ENCODE peak calls at places on chromosome 7, in five cellular contexts. O is epithelial cell of esophagus, P is left ventricle myocardium inferior, Y is SK-N-SH, I is GM13976. F is an unnamed sample.

GRCh38 chr7:129635300-129636029 is 23.9 kb downstream of the NRF1 start:
- DNase-seq in P (peak), O (peak), I (peak), Y (peak), F (peak)

GRCh38 chr7:82183633-82184032 is 259.9 kb downstream of the CACNA2D1 start:
- DNase-seq in O (peak), P (no peak), Y (no peak), I (no peak), F (peak)

GRCh38 chr7:38198356-38198755 is 20.3 kb downstream of the STARD3NL start:
- DNase-seq in P (no peak), O (no peak), Y (no peak), I (no peak), F (no peak)

GRCh38 chr7:157412021-157412443 is 75.2 kb downstream of the DNAJB6 start:
- DNase-seq in P (peak), Y (no peak), I (no peak), O (peak), F (peak)

GRCh38 chr7:74022507-74022906 is 5.5 kb upstream of the ELN start:
- DNase-seq in Y (no peak), P (no peak), O (no peak), I (no peak), F (no peak)

GRCh38 chr7:103637080-103637479 is 191.1 kb upstream of the SLC26A5 start:
- DNase-seq in O (peak), P (no peak), I (no peak), Y (no peak), F (peak)

GRCh38 chr7:252216-252965 is 37.6 kb upstream of the FOXL3 start:
- DNase-seq in Y (no peak), O (no peak), P (no peak), I (no peak), F (no peak)

GRCh38 chr7:28375729-28376128 is 36.6 kb upstream of the CREB5 start:
- DNase-seq in P (no peak), Y (no peak), I (no peak), O (no peak), F (no peak)

GRCh38 chr7:140031364-140031763 is 31.4 kb downstream of the PARP12 start:
- DNase-seq in P (no peak), I (no peak), O (no peak), Y (peak), F (no peak)

GRCh38 chr7:66356277-66356721 is 151.2 kb downstream of the TPST1 start:
- DNase-seq in O (peak), P (no peak), Y (no peak), I (no peak), F (peak)

GRCh38 chr7:135748770-135749169 is at the start of gene FAM180A:
- DNase-seq in P (peak), Y (no peak), I (no peak), O (peak), F (no peak)

GRCh38 chr7:24401628-24402593 is 117.9 kb downstream of the NPY start:
- DNase-seq in Y (peak), P (no peak), I (peak), O (peak), F (peak)

GRCh38 chr7:157480651-157481050 is 143.8 kb downstream of the DNAJB6 start:
- DNase-seq in Y (no peak), P (no peak), I (no peak), O (no peak), F (no peak)

GRCh38 chr7:18013936-18014335 is 13.7 kb downstream of the PRPS1L1 start:
- DNase-seq in Y (no peak), P (no peak), I (no peak), O (peak), F (no peak)

GRCh38 chr7:100132697-100133137 is 6.0 kb downstream of the MBLAC1 start:
- DNase-seq in I (peak), O (peak), P (peak), Y (peak), F (peak)

GRCh38 chr7:100106633-100107032 is 5.2 kb downstream of the AP4M1 start:
- DNase-seq in Y (no peak), P (no peak), I (no peak), O (no peak), F (no peak)

GRCh38 chr7:156475666-156476065 is 164.9 kb upstream of the RNF32 start:
- DNase-seq in Y (no peak), P (no peak), I (no peak), O (no peak), F (peak)

GRCh38 chr7:54477083-54477482 is 65.1 kb upstream of the VSTM2A start:
- DNase-seq in I (no peak), P (no peak), Y (no peak), O (no peak), F (no peak)

GRCh38 chr7:157274991-157275427 is 61.8 kb upstream of the DNAJB6 start:
- DNase-seq in I (no peak), O (no peak), Y (no peak), P (no peak), F (no peak)

GRCh38 chr7:151611041-151611440 is 91.3 kb upstream of the RHEB start:
- DNase-seq in I (no peak), O (no peak), Y (no peak), P (no peak), F (no peak)

GRCh38 chr7:66399566-66399965 is 194.4 kb downstream of the TPST1 start:
- DNase-seq in P (no peak), I (no peak), O (peak), Y (no peak), F (no peak)

GRCh38 chr7:50653997-50654425 is 88.8 kb upstream of the DDC start:
- DNase-seq in Y (no peak), O (no peak), P (peak), I (no peak), F (no peak)

GRCh38 chr7:108093341-108093740 is 36.8 kb downstream of the LAMB4 start:
- DNase-seq in O (no peak), I (no peak), P (no peak), Y (no peak), F (no peak)

GRCh38 chr7:2667843-2668242 is 20.2 kb upstream of the AMZ1 start:
- DNase-seq in O (no peak), Y (no peak), P (no peak), I (no peak), F (no peak)

GRCh38 chr7:128055668-128056067 is 24.4 kb upstream of the LRRC4 start:
- DNase-seq in I (no peak), O (no peak), Y (peak), P (no peak), F (no peak)

GRCh38 chr7:80505900-80506500 is 5.9 kb downstream of the GNAT3 start:
- DNase-seq in O (no peak), Y (no peak), I (no peak), P (no peak), F (no peak)

GRCh38 chr7:80511964-80512363 is at the start of gene GNAT3:
- DNase-seq in Y (no peak), I (no peak), O (no peak), P (no peak), F (no peak)

DNA sequence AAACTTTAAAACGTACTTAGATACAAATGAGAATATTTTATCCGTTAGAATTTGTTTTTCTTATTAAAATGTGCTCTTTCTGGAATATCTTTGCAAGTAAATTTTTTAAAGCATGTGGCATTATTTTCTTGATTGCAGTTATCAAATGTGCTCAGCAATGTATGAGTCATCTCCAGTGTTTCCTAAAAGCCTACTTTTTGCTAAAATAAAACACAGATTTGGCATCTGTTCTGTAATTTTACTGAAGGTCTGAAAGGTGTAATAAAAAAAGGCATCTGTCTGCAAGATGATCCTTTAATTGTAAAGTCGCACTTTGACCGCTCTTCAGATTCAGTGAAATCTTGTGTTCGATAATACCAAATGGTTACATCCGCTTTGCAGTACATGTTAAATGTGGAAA is 3.4 kb downstream of the GNAT3 start:
- DNase-seq in O (no peak), P (no peak), I (no peak), Y (no peak), F (no peak)
- TF ChIP-seq CTCF in O (no peak), P (no peak), I (no peak), Y (no peak), F (no peak)

GRCh38 chr7:26036092-26036491 is 115.9 kb upstream of the NFE2L3 start:
- DNase-seq in I (no peak), O (no peak), Y (no peak), P (no peak), F (no peak)

GRCh38 chr7:26044320-26044719 is 107.7 kb upstream of the NFE2L3 start:
- DNase-seq in Y (no peak), P (no peak), O (no peak), I (no peak), F (no peak)

GRCh38 chr7:26038201-26038990 is 113.6 kb upstream of the NFE2L3 start:
- DNase-seq in P (no peak), O (no peak), Y (no peak), I (no peak), F (no peak)

GRCh38 chr7:26042237-26042636 is 109.8 kb upstream of the NFE2L3 start:
- DNase-seq in P (no peak), I (no peak), O (no peak), Y (no peak), F (no peak)

GRCh38 chr7:26040085-26040484 is 111.9 kb upstream of the NFE2L3 start:
- DNase-seq in P (no peak), I (no peak), O (no peak), Y (no peak), F (no peak)
- TF ChIP-seq CTCF in P (no peak), I (no peak), O (no peak), Y (no peak), F (no peak)

DNA sequence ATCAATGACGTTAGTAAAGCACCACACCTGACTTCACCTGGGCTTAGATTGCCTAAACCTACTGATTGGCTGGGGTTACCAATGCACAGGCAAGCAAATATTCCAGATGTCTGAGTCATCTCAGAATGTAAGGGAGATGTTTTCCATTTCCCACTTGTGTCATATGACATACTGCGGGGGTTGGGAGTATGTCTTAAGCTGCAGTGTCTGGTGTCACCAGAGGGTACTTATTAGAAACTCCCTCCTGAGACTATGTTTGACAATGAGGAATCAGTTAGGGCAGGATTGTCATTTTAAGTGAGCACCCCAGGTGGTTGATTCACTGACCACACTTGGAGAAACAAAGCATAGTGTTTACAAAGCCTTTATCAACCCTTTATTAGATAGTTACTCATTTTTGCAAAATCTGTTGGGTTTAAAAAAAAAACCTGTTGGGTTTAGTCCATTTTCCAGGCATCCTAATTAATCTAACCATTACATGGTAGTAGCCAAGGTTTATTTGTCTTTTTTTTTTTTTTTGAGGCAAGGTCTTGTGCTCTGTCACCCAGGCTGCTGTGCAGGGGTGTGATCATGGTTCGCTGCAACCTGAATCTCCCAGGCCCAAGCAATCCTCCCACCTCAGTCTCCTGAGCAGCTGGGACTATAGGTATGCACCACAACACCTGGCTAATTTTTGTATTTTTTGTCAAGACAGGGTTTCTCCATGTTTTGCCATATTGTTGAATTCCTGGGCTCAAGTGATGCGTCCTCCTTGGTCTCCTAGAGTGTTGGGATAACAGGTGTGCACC is 72.5 kb downstream of the CDK6 start:
- DNase-seq in O (peak), I (no peak), Y (no peak), P (no peak), F (peak)
- TF ChIP-seq CTCF in O (peak), I (no peak), Y (peak), P (no peak), F (no peak)

DNA sequence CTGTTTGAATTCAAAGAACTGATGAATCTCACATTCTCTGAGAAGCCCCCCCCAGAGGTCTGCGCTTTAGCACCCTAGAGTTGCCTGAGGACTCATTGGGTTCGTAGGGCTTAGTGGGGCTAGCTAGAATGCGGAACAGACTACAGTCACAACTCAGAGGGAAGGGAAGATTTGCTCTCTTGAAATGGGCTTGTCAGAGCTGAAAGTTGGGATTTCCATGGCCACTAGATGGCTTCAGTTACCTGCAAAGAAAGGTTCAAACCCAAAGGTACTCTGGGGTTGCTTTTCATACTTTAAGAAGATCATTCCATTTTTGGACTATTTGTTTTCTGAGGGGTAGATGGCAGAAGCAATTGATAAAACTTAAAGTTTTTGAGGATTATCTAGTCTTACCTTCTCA is 205.0 kb downstream of the BBS9 start:
- DNase-seq in P (no peak), Y (peak), I (no peak), O (peak), F (no peak)
- TF ChIP-seq CTCF in P (peak), Y (peak), I (peak), O (peak), F (peak)

GRCh38 chr7:70434376-70434775 is 697.6 kb upstream of the GALNT17 start:
- DNase-seq in O (peak), Y (no peak), I (no peak), P (no peak), F (peak)
- TF ChIP-seq CTCF in O (peak), Y (peak), I (peak), P (no peak), F (no peak)

DNA sequence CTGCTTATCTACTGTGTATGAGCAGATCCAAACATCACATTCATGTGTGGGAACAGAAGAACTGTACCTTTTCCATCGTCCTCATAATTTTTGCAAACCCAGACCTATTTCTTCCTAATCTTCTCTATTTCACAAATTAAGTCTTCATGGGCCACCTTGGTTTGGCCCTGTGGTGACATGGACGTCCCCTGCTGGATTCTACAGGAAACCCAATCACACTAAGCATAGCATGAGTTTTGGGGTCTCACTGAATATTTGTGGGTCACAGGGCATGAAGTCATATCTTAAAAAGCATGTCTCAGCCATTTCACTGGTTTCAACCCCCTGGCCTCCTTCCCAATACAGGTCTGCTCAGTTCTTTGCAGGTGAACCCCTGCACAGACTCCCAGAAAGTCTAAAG is 35.8 kb upstream of the CDCA7L start:
- DNase-seq in O (no peak), I (no peak), P (no peak), Y (no peak), F (no peak)
- TF ChIP-seq CTCF in O (no peak), I (peak), P (no peak), Y (no peak), F (no peak)

DNA sequence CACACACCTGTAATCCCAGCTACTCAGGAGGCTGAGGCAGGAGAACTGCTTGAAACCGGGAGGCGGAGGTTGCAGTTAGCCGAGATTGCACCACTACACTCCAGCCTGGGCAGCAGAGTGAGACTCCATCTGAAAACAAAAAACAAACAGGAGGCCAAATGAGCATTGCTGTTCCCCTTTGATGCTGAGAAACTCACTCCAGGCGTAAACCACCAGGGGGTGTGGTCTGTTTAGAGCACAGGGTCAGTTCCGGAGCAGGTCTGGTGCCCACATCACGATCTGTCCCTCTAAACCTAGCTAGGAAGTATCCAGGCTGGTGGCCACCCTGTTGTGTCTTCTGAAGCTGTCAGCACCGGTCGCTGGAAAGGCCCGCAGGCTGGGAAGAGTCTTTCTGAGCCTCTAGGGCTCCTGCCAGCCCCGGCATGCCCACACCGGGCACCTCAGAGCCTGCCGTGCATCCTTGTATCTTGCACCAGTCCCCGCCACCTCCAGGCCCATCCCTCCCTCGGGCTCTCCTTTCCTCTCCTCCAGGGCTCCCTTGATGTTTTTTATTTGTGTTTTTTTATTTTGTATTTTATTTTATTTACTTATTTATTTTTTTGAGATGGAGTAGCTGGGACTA is 66.3 kb upstream of the SH2B2 start:
- DNase-seq in O (peak), I (no peak), P (no peak), Y (no peak), F (peak)
- TF ChIP-seq CTCF in O (peak), I (no peak), P (no peak), Y (peak), F (no peak)

DNA sequence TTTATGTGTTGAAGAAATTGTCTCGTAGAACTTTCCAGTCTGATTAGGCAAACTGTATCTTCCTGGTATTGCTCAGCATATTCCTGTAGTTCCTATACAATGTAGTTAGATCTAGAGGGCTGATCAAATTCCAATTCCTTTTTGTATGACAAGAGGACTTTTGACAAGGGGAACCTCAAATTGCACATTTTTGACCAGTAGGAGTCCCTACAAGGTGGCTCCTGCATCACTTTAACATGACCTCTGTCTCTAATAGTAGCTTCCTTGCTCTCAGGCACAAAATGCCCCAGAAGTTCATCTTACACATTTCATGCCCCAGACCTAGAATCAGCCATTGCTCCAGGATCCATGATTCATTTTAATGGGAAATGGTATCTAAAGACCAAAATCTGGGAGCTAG is 18.7 kb downstream of the HERPUD2 start:
- DNase-seq in I (no peak), O (no peak), Y (no peak), P (no peak), F (no peak)
- TF ChIP-seq CTCF in I (peak), O (no peak), Y (no peak), P (no peak), F (no peak)

F was measured in RWPE1.